ENCODE peak calls at places on chromosome 1, in ten cellular contexts. One of them, this sample, is unnamed.

GRCh38 chr1:226874579-226875425 is 4.4 kb downstream of the PSEN2 start:
- DNase-seq in transverse colon: no peak
- DNase-seq in GM12892: no peak
- DNase-seq in HL-60: no peak
- DNase-seq in stomach: no peak
- DNase-seq in Panc1: no peak
- DNase-seq in sigmoid colon: no peak
- DNase-seq in GM12891: no peak
- DNase-seq in GM23338: no peak
- DNase-seq in prostate gland: no peak
- DNase-seq in this sample: no peak

GRCh38 chr1:28508435-28508754 is 2.6 kb downstream of the RCC1 start:
- DNase-seq in GM12891: no peak
- DNase-seq in GM23338: no peak
- DNase-seq in sigmoid colon: no peak
- DNase-seq in Panc1: no peak
- DNase-seq in prostate gland: no peak
- DNase-seq in transverse colon: no peak
- DNase-seq in stomach: no peak
- DNase-seq in GM12892: no peak
- DNase-seq in HL-60: no peak
- DNase-seq in this sample: no peak

GRCh38 chr1:180188103-180188506 is 33.4 kb downstream of the QSOX1 start:
- DNase-seq in GM12891: peak
- DNase-seq in sigmoid colon: no peak
- DNase-seq in prostate gland: peak
- DNase-seq in GM23338: peak
- DNase-seq in transverse colon: peak
- DNase-seq in stomach: peak
- DNase-seq in Panc1: peak
- DNase-seq in GM12892: peak
- DNase-seq in HL-60: peak
- DNase-seq in this sample: no peak

GRCh38 chr1:161198206-161198876 is 513 bp downstream of the ADAMTS4 start:
- DNase-seq in HL-60: no peak
- DNase-seq in prostate gland: no peak
- DNase-seq in GM12892: no peak
- DNase-seq in GM12891: no peak
- DNase-seq in sigmoid colon: peak
- DNase-seq in Panc1: no peak
- DNase-seq in GM23338: peak
- DNase-seq in stomach: no peak
- DNase-seq in transverse colon: no peak
- DNase-seq in this sample: no peak

GRCh38 chr1:15244813-15245212 is 2.2 kb upstream of the FHAD1 start:
- DNase-seq in stomach: no peak
- DNase-seq in HL-60: no peak
- DNase-seq in Panc1: no peak
- DNase-seq in transverse colon: no peak
- DNase-seq in GM12892: no peak
- DNase-seq in prostate gland: no peak
- DNase-seq in GM12891: no peak
- DNase-seq in sigmoid colon: no peak
- DNase-seq in GM23338: peak
- DNase-seq in this sample: no peak

GRCh38 chr1:244605835-244606234 is 47.1 kb upstream of the DESI2 start:
- DNase-seq in Panc1: no peak
- DNase-seq in stomach: no peak
- DNase-seq in sigmoid colon: no peak
- DNase-seq in GM12891: no peak
- DNase-seq in HL-60: no peak
- DNase-seq in transverse colon: no peak
- DNase-seq in GM12892: no peak
- DNase-seq in GM23338: no peak
- DNase-seq in prostate gland: no peak
- DNase-seq in this sample: no peak

GRCh38 chr1:65069186-65069585 is 78.8 kb upstream of the AK4 start:
- DNase-seq in GM23338: no peak
- DNase-seq in GM12891: no peak
- DNase-seq in transverse colon: no peak
- DNase-seq in HL-60: peak
- DNase-seq in prostate gland: no peak
- DNase-seq in stomach: no peak
- DNase-seq in Panc1: no peak
- DNase-seq in GM12892: no peak
- DNase-seq in sigmoid colon: no peak
- DNase-seq in this sample: no peak

GRCh38 chr1:206967096-206967851 is 3.0 kb downstream of the FCAMR start:
- DNase-seq in prostate gland: no peak
- DNase-seq in stomach: no peak
- DNase-seq in Panc1: no peak
- DNase-seq in sigmoid colon: no peak
- DNase-seq in transverse colon: no peak
- DNase-seq in HL-60: peak
- DNase-seq in GM23338: no peak
- DNase-seq in GM12891: no peak
- DNase-seq in GM12892: no peak
- DNase-seq in this sample: no peak

GRCh38 chr1:162612606-162613400 is 19.5 kb upstream of the DDR2 start:
- DNase-seq in stomach: no peak
- DNase-seq in GM12891: no peak
- DNase-seq in Panc1: no peak
- DNase-seq in GM12892: no peak
- DNase-seq in GM23338: no peak
- DNase-seq in prostate gland: no peak
- DNase-seq in sigmoid colon: peak
- DNase-seq in HL-60: peak
- DNase-seq in transverse colon: no peak
- DNase-seq in this sample: no peak

GRCh38 chr1:21671915-21672314 is 2.8 kb upstream of the RAP1GAP start:
- DNase-seq in stomach: no peak
- DNase-seq in GM12892: no peak
- DNase-seq in GM12891: no peak
- DNase-seq in Panc1: no peak
- DNase-seq in transverse colon: no peak
- DNase-seq in prostate gland: no peak
- DNase-seq in sigmoid colon: peak
- DNase-seq in GM23338: no peak
- DNase-seq in HL-60: no peak
- DNase-seq in this sample: no peak

GRCh38 chr1:21670956-21671902 is 2.1 kb upstream of the RAP1GAP start:
- DNase-seq in HL-60: no peak
- DNase-seq in sigmoid colon: peak
- DNase-seq in GM12891: no peak
- DNase-seq in GM12892: no peak
- DNase-seq in prostate gland: no peak
- DNase-seq in stomach: no peak
- DNase-seq in Panc1: no peak
- DNase-seq in transverse colon: no peak
- DNase-seq in GM23338: no peak
- DNase-seq in this sample: peak

GRCh38 chr1:21674957-21675356 is 5.8 kb upstream of the RAP1GAP start:
- DNase-seq in GM12891: no peak
- DNase-seq in GM23338: no peak
- DNase-seq in GM12892: no peak
- DNase-seq in prostate gland: no peak
- DNase-seq in transverse colon: no peak
- DNase-seq in Panc1: no peak
- DNase-seq in sigmoid colon: peak
- DNase-seq in HL-60: no peak
- DNase-seq in stomach: no peak
- DNase-seq in this sample: no peak

GRCh38 chr1:21672478-21673276 is 3.5 kb upstream of the RAP1GAP start:
- DNase-seq in GM12891: no peak
- DNase-seq in GM23338: no peak
- DNase-seq in Panc1: no peak
- DNase-seq in stomach: no peak
- DNase-seq in GM12892: no peak
- DNase-seq in transverse colon: no peak
- DNase-seq in sigmoid colon: peak
- DNase-seq in HL-60: no peak
- DNase-seq in prostate gland: no peak
- DNase-seq in this sample: no peak

GRCh38 chr1:21673277-21673780 is 4.2 kb upstream of the RAP1GAP start:
- DNase-seq in transverse colon: peak
- DNase-seq in GM12892: no peak
- DNase-seq in GM12891: no peak
- DNase-seq in Panc1: no peak
- DNase-seq in sigmoid colon: peak
- DNase-seq in HL-60: peak
- DNase-seq in prostate gland: peak
- DNase-seq in GM23338: no peak
- DNase-seq in stomach: peak
- DNase-seq in this sample: peak
- TF ChIP-seq POLR2AphosphoS5 in transverse colon: peak
- TF ChIP-seq POLR2AphosphoS5 in GM12892: peak
- TF ChIP-seq POLR2AphosphoS5 in GM12891: no peak
- TF ChIP-seq POLR2AphosphoS5 in Panc1: no peak
- TF ChIP-seq POLR2AphosphoS5 in sigmoid colon: peak
- TF ChIP-seq POLR2AphosphoS5 in HL-60: peak
- TF ChIP-seq POLR2AphosphoS5 in prostate gland: peak
- TF ChIP-seq POLR2AphosphoS5 in GM23338: no peak
- TF ChIP-seq POLR2AphosphoS5 in stomach: peak
- TF ChIP-seq POLR2AphosphoS5 in this sample: no peak

GRCh38 chr1:46489169-46489637 is 433 bp upstream of the DMBX1 start:
- DNase-seq in prostate gland: no peak
- DNase-seq in GM12891: peak
- DNase-seq in Panc1: no peak
- DNase-seq in GM12892: no peak
- DNase-seq in stomach: no peak
- DNase-seq in transverse colon: peak
- DNase-seq in HL-60: no peak
- DNase-seq in GM23338: no peak
- DNase-seq in sigmoid colon: no peak
- DNase-seq in this sample: no peak

GRCh38 chr1:46491500-46492268 is 2.0 kb downstream of the DMBX1 start:
- DNase-seq in GM12891: no peak
- DNase-seq in Panc1: no peak
- DNase-seq in prostate gland: no peak
- DNase-seq in GM23338: no peak
- DNase-seq in sigmoid colon: no peak
- DNase-seq in GM12892: no peak
- DNase-seq in transverse colon: no peak
- DNase-seq in HL-60: no peak
- DNase-seq in stomach: no peak
- DNase-seq in this sample: no peak

GRCh38 chr1:46489638-46490602 is at the start of gene DMBX1:
- DNase-seq in stomach: peak
- DNase-seq in Panc1: no peak
- DNase-seq in GM12892: peak
- DNase-seq in prostate gland: peak
- DNase-seq in GM12891: peak
- DNase-seq in GM23338: peak
- DNase-seq in sigmoid colon: no peak
- DNase-seq in HL-60: no peak
- DNase-seq in transverse colon: peak
- DNase-seq in this sample: no peak

GRCh38 chr1:46492269-46492853 is 2.7 kb downstream of the DMBX1 start:
- DNase-seq in transverse colon: no peak
- DNase-seq in stomach: no peak
- DNase-seq in GM12891: no peak
- DNase-seq in GM23338: no peak
- DNase-seq in GM12892: no peak
- DNase-seq in prostate gland: no peak
- DNase-seq in Panc1: no peak
- DNase-seq in HL-60: no peak
- DNase-seq in sigmoid colon: no peak
- DNase-seq in this sample: no peak

DNA sequence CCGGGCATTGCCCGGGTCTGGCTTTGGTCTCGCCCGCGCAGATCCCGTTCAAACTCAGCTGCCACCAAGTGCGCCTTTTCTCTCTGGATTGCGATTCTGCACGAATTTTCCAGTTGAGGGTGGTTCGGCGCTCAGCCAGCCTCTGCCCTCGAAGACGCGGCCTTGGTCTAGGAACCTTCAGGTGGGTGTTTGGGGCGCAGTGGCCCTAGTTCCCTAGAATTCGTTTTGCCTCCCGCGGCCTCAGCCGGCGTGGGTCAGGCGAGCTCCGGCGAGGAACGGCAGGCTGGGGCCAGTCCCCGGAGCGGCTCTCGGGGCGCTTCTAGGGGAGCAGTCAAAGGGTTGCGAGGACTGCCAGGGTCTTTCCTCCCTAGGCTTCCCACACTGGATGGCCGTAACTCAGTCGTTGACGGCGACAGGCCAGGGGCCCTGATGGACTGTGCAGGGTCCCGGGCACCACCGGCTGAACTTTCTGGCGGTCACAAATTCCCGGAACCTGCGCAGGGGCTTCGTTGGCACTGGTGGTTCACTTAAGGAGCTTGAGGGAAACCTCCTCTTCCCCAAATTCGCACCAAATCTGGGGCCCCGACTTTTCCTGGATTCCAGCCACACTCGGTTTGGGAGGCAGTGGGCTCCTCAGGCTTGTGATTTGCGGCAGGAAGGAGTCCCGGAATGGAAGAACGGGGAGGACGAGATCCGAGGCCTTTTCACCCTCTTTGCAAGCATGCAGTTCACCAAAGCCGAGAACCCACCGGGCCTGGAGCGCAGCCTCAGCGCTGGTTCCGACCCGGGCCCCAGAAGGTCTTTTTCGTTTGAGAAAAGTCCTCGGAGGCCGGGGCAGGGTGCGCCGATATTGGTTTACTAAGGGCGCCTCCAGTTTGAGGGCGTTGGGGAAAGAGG is 1.2 kb downstream of the DMBX1 start:
- DNase-seq in stomach: no peak
- DNase-seq in GM23338: no peak
- DNase-seq in GM12891: no peak
- DNase-seq in Panc1: no peak
- DNase-seq in GM12892: no peak
- DNase-seq in prostate gland: no peak
- DNase-seq in HL-60: no peak
- DNase-seq in sigmoid colon: no peak
- DNase-seq in transverse colon: no peak
- DNase-seq in this sample: no peak
- TF ChIP-seq POLR2AphosphoS5 in stomach: no peak
- TF ChIP-seq POLR2AphosphoS5 in GM23338: no peak
- TF ChIP-seq POLR2AphosphoS5 in GM12891: no peak
- TF ChIP-seq POLR2AphosphoS5 in Panc1: no peak
- TF ChIP-seq POLR2AphosphoS5 in GM12892: no peak
- TF ChIP-seq POLR2AphosphoS5 in prostate gland: peak
- TF ChIP-seq POLR2AphosphoS5 in HL-60: no peak
- TF ChIP-seq POLR2AphosphoS5 in sigmoid colon: peak
- TF ChIP-seq POLR2AphosphoS5 in transverse colon: peak
- TF ChIP-seq POLR2AphosphoS5 in this sample: peak

GRCh38 chr1:25042876-25043580 is 113.0 kb upstream of the RUNX3 start:
- DNase-seq in transverse colon: no peak
- DNase-seq in stomach: no peak
- DNase-seq in prostate gland: no peak
- DNase-seq in Panc1: no peak
- DNase-seq in sigmoid colon: no peak
- DNase-seq in GM12891: no peak
- DNase-seq in GM12892: no peak
- DNase-seq in HL-60: no peak
- DNase-seq in GM23338: no peak
- DNase-seq in this sample: no peak
- TF ChIP-seq POLR2AphosphoS5 in transverse colon: no peak
- TF ChIP-seq POLR2AphosphoS5 in stomach: no peak
- TF ChIP-seq POLR2AphosphoS5 in prostate gland: no peak
- TF ChIP-seq POLR2AphosphoS5 in Panc1: no peak
- TF ChIP-seq POLR2AphosphoS5 in sigmoid colon: no peak
- TF ChIP-seq POLR2AphosphoS5 in GM12891: no peak
- TF ChIP-seq POLR2AphosphoS5 in GM12892: no peak
- TF ChIP-seq POLR2AphosphoS5 in HL-60: no peak
- TF ChIP-seq POLR2AphosphoS5 in GM23338: no peak
- TF ChIP-seq POLR2AphosphoS5 in this sample: no peak

GRCh38 chr1:203324103-203325003 is 19.0 kb downstream of the BTG2 start:
- DNase-seq in transverse colon: peak
- DNase-seq in GM12891: no peak
- DNase-seq in GM12892: no peak
- DNase-seq in stomach: no peak
- DNase-seq in Panc1: no peak
- DNase-seq in HL-60: peak
- DNase-seq in sigmoid colon: peak
- DNase-seq in GM23338: no peak
- DNase-seq in prostate gland: peak
- DNase-seq in this sample: no peak
- TF ChIP-seq POLR2AphosphoS5 in transverse colon: no peak
- TF ChIP-seq POLR2AphosphoS5 in GM12891: no peak
- TF ChIP-seq POLR2AphosphoS5 in GM12892: no peak
- TF ChIP-seq POLR2AphosphoS5 in stomach: no peak
- TF ChIP-seq POLR2AphosphoS5 in Panc1: no peak
- TF ChIP-seq POLR2AphosphoS5 in HL-60: no peak
- TF ChIP-seq POLR2AphosphoS5 in sigmoid colon: no peak
- TF ChIP-seq POLR2AphosphoS5 in GM23338: no peak
- TF ChIP-seq POLR2AphosphoS5 in prostate gland: no peak
- TF ChIP-seq POLR2AphosphoS5 in this sample: no peak

This sample was measured in vagina.